ENCODE peak calls at places on chromosome 9, in eight cellular contexts. Z is right cardiac atrium, N is ovary, U is aorta, F is pancreas, A is uterus, M is tibial artery, C is neural progenitor cell. Q is an unnamed sample.

GRCh38 chr9:72946318-72946717 is 6.5 kb downstream of the ALDH1A1 start:
- DNase-seq in Z (no peak), N (no peak), U (no peak), F (no peak), A (no peak), M (no peak), C (no peak), Q (no peak)

GRCh38 chr9:93200989-93201339 is 17.0 kb downstream of the WNK2 start:
- DNase-seq in Z (peak; percentile 36), N (no peak), U (peak; percentile 49), F (no peak), A (no peak), M (no peak), C (no peak), Q (no peak)

GRCh38 chr9:134725605-134725940 is 84.0 kb downstream of the COL5A1 start:
- DNase-seq in Z (peak; percentile 3), N (no peak), U (no peak), F (no peak), A (no peak), M (no peak), C (no peak), Q (no peak)

GRCh38 chr9:136193127-136193890 is 11.6 kb downstream of the LHX3 start:
- DNase-seq in Z (no peak), N (no peak), U (no peak), F (no peak), A (no peak), M (no peak), C (no peak), Q (no peak)

GRCh38 chr9:86945868-86946711 is 1.2 kb downstream of the GAS1 start:
- DNase-seq in Z (peak; percentile 90), N (peak; percentile 76), U (peak; percentile 87), F (peak; percentile 93), A (peak; percentile 45), M (peak; percentile 52), C (peak; percentile 85), Q (peak; percentile 81)

GRCh38 chr9:9078301-9078700 is 1278.7 kb upstream of the DMAC1 start:
- DNase-seq in Z (no peak), N (no peak), U (no peak), F (no peak), A (no peak), M (no peak), C (no peak), Q (no peak)

GRCh38 chr9:111029260-111029659 is 9.0 kb downstream of the LPAR1 start:
- DNase-seq in Z (no peak), N (no peak), U (no peak), F (no peak), A (no peak), M (no peak), C (no peak), Q (no peak)

GRCh38 chr9:88996046-88997005 is 5.1 kb downstream of the S1PR3 start:
- DNase-seq in Z (no peak), N (no peak), U (no peak), F (no peak), A (peak; percentile 9), M (peak; percentile 7), C (no peak), Q (no peak)

GRCh38 chr9:40928803-40929487 is 199.5 kb downstream of the FOXD4L6 start:
- DNase-seq in Z (no peak), N (no peak), U (no peak), F (no peak), A (no peak), M (no peak), C (no peak), Q (no peak)

GRCh38 chr9:40927851-40928802 is 200.4 kb downstream of the FOXD4L6 start:
- DNase-seq in Z (no peak), N (no peak), U (no peak), F (no peak), A (no peak), M (no peak), C (no peak), Q (no peak)

GRCh38 chr9:40926404-40927259 is 201.8 kb downstream of the FOXD4L6 start:
- DNase-seq in Z (no peak), N (no peak), U (no peak), F (no peak), A (no peak), M (no peak), C (no peak), Q (no peak)

GRCh38 chr9:40925149-40925548 is 203.3 kb downstream of the FOXD4L6 start:
- DNase-seq in Z (no peak), N (no peak), U (no peak), F (no peak), A (no peak), M (no peak), C (no peak), Q (no peak)

DNA sequence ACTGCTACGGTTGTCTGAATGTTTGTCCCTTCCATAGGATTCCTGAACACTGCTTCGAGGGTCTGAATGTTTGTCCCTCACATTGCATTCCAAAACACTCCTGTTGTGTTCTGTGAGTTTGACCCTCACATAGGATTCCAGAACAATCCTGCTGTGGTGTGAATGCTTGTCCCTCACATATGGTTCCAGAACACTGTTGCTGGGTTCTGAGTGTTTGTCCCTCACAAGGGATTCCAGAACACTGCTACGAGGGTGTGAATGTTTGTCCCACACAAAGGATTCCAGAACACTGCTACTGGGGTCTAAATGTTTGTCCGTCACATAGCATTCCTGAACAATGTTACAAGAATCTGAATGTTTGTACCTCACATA is 201.2 kb downstream of the FOXD4L6 start:
- DNase-seq in Z (no peak), N (no peak), U (no peak), F (no peak), A (no peak), M (no peak), C (no peak), Q (no peak)
- H3K9me3 ChIP-seq in Z (peaks cover 4% of the 10 kb centered on the region), N (peaks cover 9% of the 10 kb centered on the region), U (peaks cover 37% of the 10 kb centered on the region), F (no peaks in the 10 kb centered on the region), A (peaks cover 71% of the 10 kb centered on the region), M (peaks cover 90% of the 10 kb centered on the region), C (peaks cover 38% of the 10 kb centered on the region), Q (peaks cover 65% of the 10 kb centered on the region)

GRCh38 chr9:94911986-94912635 is 185.6 kb downstream of the AOPEP start:
- DNase-seq in Z (no peak), N (peak; percentile 12), U (no peak), F (no peak), A (no peak), M (no peak), C (no peak), Q (no peak)

GRCh38 chr9:94908583-94909249 is 182.2 kb downstream of the AOPEP start:
- DNase-seq in Z (no peak), N (no peak), U (no peak), F (no peak), A (no peak), M (no peak), C (no peak), Q (no peak)

GRCh38 chr9:94911211-94911610 is 184.7 kb downstream of the AOPEP start:
- DNase-seq in Z (no peak), N (no peak), U (no peak), F (no peak), A (no peak), M (no peak), C (no peak), Q (no peak)

GRCh38 chr9:94909250-94909894 is 182.9 kb downstream of the AOPEP start:
- DNase-seq in Z (no peak), N (no peak), U (no peak), F (no peak), A (no peak), M (no peak), C (no peak), Q (no peak)

DNA sequence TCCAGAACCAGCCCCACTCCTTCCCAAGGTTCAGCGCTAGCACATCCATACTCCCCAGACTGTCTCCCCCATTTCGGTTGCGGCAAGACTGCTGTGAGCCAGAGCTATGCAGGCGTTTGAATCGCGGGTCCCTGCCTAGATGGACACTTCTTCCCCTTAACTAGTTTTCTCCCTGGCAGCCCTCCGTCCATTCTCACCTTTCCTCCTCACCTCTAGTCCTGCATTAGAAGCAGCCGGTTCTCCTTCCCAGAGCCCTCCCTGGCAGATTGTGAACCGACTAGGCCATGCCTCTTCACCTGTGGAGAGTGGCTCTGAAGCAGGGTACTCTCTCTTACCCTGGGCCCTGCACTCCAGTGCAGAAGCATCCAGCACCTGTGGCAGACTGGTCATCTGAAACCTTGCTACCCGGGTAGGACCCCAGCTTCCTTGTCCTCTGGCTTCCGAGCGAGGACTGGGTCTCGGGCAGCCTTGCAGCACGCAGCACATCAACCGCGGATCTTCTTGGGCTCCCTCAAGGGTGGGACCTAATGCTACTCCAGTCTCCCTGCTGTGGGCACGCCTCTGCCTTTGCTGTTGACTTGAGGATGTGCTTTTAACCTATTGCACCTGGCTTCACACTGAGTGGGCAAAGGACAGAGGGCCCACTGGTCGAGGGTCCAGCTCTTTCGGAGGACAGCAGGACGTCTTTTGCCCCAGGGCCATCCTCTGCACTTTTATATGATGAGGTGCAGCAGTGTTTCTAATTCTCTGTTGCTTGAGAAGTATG is 183.6 kb downstream of the AOPEP start:
- DNase-seq in Z (no peak), N (no peak), U (no peak), F (no peak), A (no peak), M (no peak), C (no peak), Q (no peak)
- H3K4me1 ChIP-seq in Z (peaks cover 16% of the 10 kb centered on the region), N (peaks cover 12% of the 10 kb centered on the region), U (peaks cover 7% of the 10 kb centered on the region), F (peaks cover 28% of the 10 kb centered on the region), A (peaks cover 12% of the 10 kb centered on the region), M (no peaks in the 10 kb centered on the region), C (peaks cover 45% of the 10 kb centered on the region), Q (peaks cover 26% of the 10 kb centered on the region)

GRCh38 chr9:137354845-137355420 is 52.9 kb upstream of the NRARP start:
- DNase-seq in Z (no peak), N (no peak), U (no peak), F (peak; percentile 64), A (no peak), M (no peak), C (no peak), Q (peak; percentile 53)

GRCh38 chr9:137352511-137353222 is 50.6 kb upstream of the NRARP start:
- DNase-seq in Z (no peak), N (no peak), U (no peak), F (peak; percentile 74), A (no peak), M (no peak), C (no peak), Q (no peak)

GRCh38 chr9:137355445-137356365 is 53.6 kb upstream of the NRARP start:
- DNase-seq in Z (peak; percentile 41), N (no peak), U (no peak), F (peak; percentile 68), A (no peak), M (no peak), C (no peak), Q (peak; percentile 48)

GRCh38 chr9:137353223-137354152 is 51.4 kb upstream of the NRARP start:
- DNase-seq in Z (peak; percentile 85), N (no peak), U (no peak), F (peak; percentile 69), A (peak; percentile 49), M (no peak), C (no peak), Q (peak; percentile 72)

DNA sequence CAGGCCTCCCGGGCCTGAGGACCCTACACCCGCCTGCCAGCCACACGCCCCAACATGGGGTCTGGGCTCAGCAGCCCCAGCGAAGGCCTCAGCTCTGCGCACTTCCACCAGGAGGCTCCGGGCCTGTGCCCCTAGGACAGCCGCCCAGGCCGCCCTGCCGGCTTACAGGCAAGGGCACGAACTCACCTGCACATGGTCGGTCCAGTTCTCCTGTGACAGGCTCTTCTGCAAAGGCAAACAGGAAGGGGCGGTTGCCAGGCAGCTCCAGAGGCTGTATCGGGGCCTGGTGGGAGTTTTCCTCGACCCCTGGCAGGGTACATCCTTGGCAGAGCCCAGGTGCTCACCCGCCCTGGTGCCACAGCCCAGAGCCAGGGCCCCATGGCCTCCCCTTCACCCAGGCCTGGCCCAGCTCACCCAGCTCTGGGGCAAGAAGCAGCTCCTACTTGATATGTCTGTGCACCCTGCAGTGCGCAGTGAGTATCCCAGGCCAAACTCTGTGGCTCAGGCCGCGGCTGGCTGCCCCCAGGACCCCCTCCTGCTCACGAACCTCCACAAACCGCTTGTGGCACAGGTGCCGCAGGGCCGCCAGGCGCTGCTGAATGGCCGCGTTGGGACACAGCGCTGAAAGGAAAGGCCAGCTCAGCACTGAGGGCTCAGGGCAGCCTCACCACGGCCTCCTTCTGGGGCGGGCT is 52.2 kb upstream of the NRARP start:
- DNase-seq in Z (no peak), N (no peak), U (no peak), F (no peak), A (no peak), M (no peak), C (no peak), Q (peak; percentile 59)
- H3K9me3 ChIP-seq in Z (no peaks in the 10 kb centered on the region), N (no peaks in the 10 kb centered on the region), U (peaks cover 3% of the 10 kb centered on the region), F (no peaks in the 10 kb centered on the region), A (peaks cover 16% of the 10 kb centered on the region), M (peaks cover 10% of the 10 kb centered on the region), C (peaks cover 5% of the 10 kb centered on the region), Q (peaks cover 12% of the 10 kb centered on the region)

DNA sequence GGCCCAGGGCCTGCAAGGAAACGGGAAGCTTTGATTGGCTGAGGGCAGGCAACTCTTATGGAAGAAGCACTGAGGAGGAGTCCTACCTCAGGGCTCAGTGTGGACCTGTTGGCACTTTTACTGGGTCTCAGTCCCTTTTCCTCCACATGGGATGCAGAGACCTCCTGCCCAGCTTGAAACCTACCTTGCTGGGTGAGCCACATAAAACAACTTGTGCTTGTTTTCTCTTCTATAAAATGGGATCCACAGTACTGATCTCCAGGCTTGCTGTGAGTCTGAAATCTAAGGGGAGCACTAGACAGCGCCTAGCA is 4.0 kb upstream of the SET start:
- DNase-seq in Z (no peak), N (no peak), U (peak; percentile 38), F (no peak), A (no peak), M (no peak), C (no peak), Q (no peak)
- H3K4me1 ChIP-seq in Z (peaks cover 3% of the 10 kb centered on the region), N (peaks cover 7% of the 10 kb centered on the region), U (no peaks in the 10 kb centered on the region), F (peaks cover 26% of the 10 kb centered on the region), A (no peaks in the 10 kb centered on the region), M (no peaks in the 10 kb centered on the region), C (peaks cover 34% of the 10 kb centered on the region), Q (peaks cover 38% of the 10 kb centered on the region)